ENCODE peak calls at places on chromosomes 2 and 18, in five cellular contexts. H is naive thymus-derived CD8-positive, alpha-beta T cell; X is left colon; C is lower lobe of right lung; G is CD8-positive, alpha-beta T cell. Q is an unnamed sample.

GRCh38 chr2:12824304-12824761 is 107.6 kb downstream of the TRIB2 start:
- ATAC-seq in C (peak), X (no peak), H (no peak), G (no peak), Q (no peak)

GRCh38 chr2:46917628-46918027 is 2.0 kb upstream of the MCFD2 start:
- ATAC-seq in G (no peak), X (no peak), C (no peak), H (peak), Q (no peak)

GRCh38 chr2:232444409-232445148 is 11.4 kb upstream of the ALPI start:
- ATAC-seq in X (peak), C (peak), H (peak), G (peak), Q (peak)

GRCh38 chr2:205261631-205262030 is 420.7 kb upstream of the NRP2 start:
- ATAC-seq in H (no peak), C (no peak), X (no peak), G (no peak), Q (no peak)

GRCh38 chr2:71006955-71007799 is 12.5 kb upstream of the TEX261 start:
- ATAC-seq in G (no peak), H (no peak), C (no peak), X (no peak), Q (peak)

GRCh38 chr2:20223345-20224190 is 1.4 kb downstream of the SDC1 start:
- ATAC-seq in X (peak), H (peak), G (no peak), C (peak), Q (peak)

GRCh38 chr2:15901808-15902130 is 38.6 kb upstream of the MYCN start:
- ATAC-seq in H (no peak), C (no peak), G (no peak), X (no peak), Q (no peak)

GRCh38 chr2:229920011-229920781 is 1.6 kb downstream of the TRIP12 start:
- ATAC-seq in X (no peak), G (peak), C (no peak), H (peak), Q (no peak)

GRCh38 chr2:232026941-232027340 is 65.4 kb downstream of the DIS3L2 start:
- ATAC-seq in X (no peak), C (no peak), H (no peak), G (no peak), Q (no peak)

GRCh38 chr2:113842919-113843736 is 46.8 kb upstream of the ACTR3 start:
- ATAC-seq in C (no peak), H (no peak), G (no peak), X (no peak), Q (peak)

GRCh38 chr2:45182667-45183620 is 173.7 kb upstream of the SIX2 start:
- ATAC-seq in G (no peak), H (no peak), X (no peak), C (no peak), Q (no peak)

GRCh38 chr18:58557013-58557435 is 71.9 kb downstream of the ALPK2 start:
- ATAC-seq in H (no peak), G (no peak), C (no peak), X (no peak), Q (peak)

GRCh38 chr2:137748533-137748932 is 215.7 kb upstream of the HNMT start:
- ATAC-seq in G (no peak), H (no peak), C (no peak), X (peak), Q (no peak)

GRCh38 chr2:6556755-6557154 is 309.0 kb downstream of the CMPK2 start:
- ATAC-seq in G (no peak), X (no peak), H (no peak), C (peak), Q (no peak)

GRCh38 chr2:10414000-10414451 is 34.1 kb downstream of the ODC1 start:
- ATAC-seq in X (peak), G (no peak), C (peak), H (no peak), Q (no peak)

GRCh38 chr2:100321881-100322820 is at the start of gene LONRF2:
- ATAC-seq in C (peak), X (no peak), G (no peak), H (no peak), Q (peak)

GRCh38 chr2:796151-796955 is 119.1 kb upstream of the TMEM18 start:
- ATAC-seq in X (no peak), H (no peak), G (no peak), C (no peak), Q (no peak)

GRCh38 chr2:100886054-100886453 is 66.1 kb downstream of the NPAS2 start:
- ATAC-seq in X (no peak), H (no peak), C (no peak), G (no peak), Q (no peak)

GRCh38 chr2:45790157-45790723 is 138.8 kb downstream of the PRKCE start:
- ATAC-seq in C (no peak), X (no peak), G (no peak), H (no peak), Q (no peak)

GRCh38 chr2:192559541-192560126 is 364.9 kb upstream of the TMEFF2 start:
- ATAC-seq in X (peak), H (no peak), C (no peak), G (no peak), Q (no peak)

Q was measured in esophagus mucosa.